ENCODE peak calls at places on chromosomes 16 and 17, in eight cellular contexts. One of them, this sample, is unnamed.

GRCh38 chr16:35506018-35506897 is 2046.8 kb downstream of the TP53TG3F start:
- DNase-seq in AG10803: no peak
- DNase-seq in endodermal cell: no peak
- DNase-seq in left ventricle myocardium inferior: no peak
- DNase-seq in ascending aorta: no peak
- DNase-seq in choroid plexus epithelial cell: no peak
- DNase-seq in heart right ventricle: no peak
- DNase-seq in GM23338: no peak
- DNase-seq in this sample: no peak

GRCh38 chr16:20624205-20624604 is 48.0 kb upstream of the ACSM2B start:
- DNase-seq in choroid plexus epithelial cell: no peak
- DNase-seq in GM23338: no peak
- DNase-seq in heart right ventricle: no peak
- DNase-seq in AG10803: no peak
- DNase-seq in ascending aorta: no peak
- DNase-seq in left ventricle myocardium inferior: no peak
- DNase-seq in endodermal cell: no peak
- DNase-seq in this sample: no peak

GRCh38 chr16:3608069-3608468 is 3.3 kb downstream of the SLX4 start:
- DNase-seq in GM23338: no peak
- DNase-seq in left ventricle myocardium inferior: no peak
- DNase-seq in AG10803: no peak
- DNase-seq in choroid plexus epithelial cell: no peak
- DNase-seq in heart right ventricle: no peak
- DNase-seq in endodermal cell: no peak
- DNase-seq in ascending aorta: no peak
- DNase-seq in this sample: no peak

GRCh38 chr17:27009087-27009486 is 284.8 kb upstream of the WSB1 start:
- DNase-seq in heart right ventricle: no peak
- DNase-seq in endodermal cell: no peak
- DNase-seq in choroid plexus epithelial cell: no peak
- DNase-seq in ascending aorta: no peak
- DNase-seq in left ventricle myocardium inferior: no peak
- DNase-seq in GM23338: no peak
- DNase-seq in AG10803: no peak
- DNase-seq in this sample: no peak

GRCh38 chr16:16991711-16992110 is 479.0 kb downstream of the XYLT1 start:
- DNase-seq in GM23338: peak
- DNase-seq in choroid plexus epithelial cell: no peak
- DNase-seq in endodermal cell: no peak
- DNase-seq in AG10803: no peak
- DNase-seq in heart right ventricle: no peak
- DNase-seq in ascending aorta: no peak
- DNase-seq in left ventricle myocardium inferior: no peak
- DNase-seq in this sample: no peak

GRCh38 chr16:15434425-15435215 is at the start of gene BMERB1:
- DNase-seq in heart right ventricle: peak
- DNase-seq in ascending aorta: peak
- DNase-seq in left ventricle myocardium inferior: peak
- DNase-seq in choroid plexus epithelial cell: peak
- DNase-seq in AG10803: peak
- DNase-seq in GM23338: peak
- DNase-seq in endodermal cell: peak
- DNase-seq in this sample: peak

GRCh38 chr17:17182601-17183136 is 23.5 kb downstream of the PLD6 start:
- DNase-seq in choroid plexus epithelial cell: no peak
- DNase-seq in ascending aorta: no peak
- DNase-seq in heart right ventricle: no peak
- DNase-seq in AG10803: no peak
- DNase-seq in GM23338: no peak
- DNase-seq in left ventricle myocardium inferior: no peak
- DNase-seq in endodermal cell: no peak
- DNase-seq in this sample: no peak

GRCh38 chr16:55433535-55433934 is 45.5 kb upstream of the MMP2 start:
- DNase-seq in AG10803: no peak
- DNase-seq in ascending aorta: no peak
- DNase-seq in heart right ventricle: no peak
- DNase-seq in endodermal cell: no peak
- DNase-seq in GM23338: no peak
- DNase-seq in choroid plexus epithelial cell: no peak
- DNase-seq in left ventricle myocardium inferior: no peak
- DNase-seq in this sample: no peak

GRCh38 chr16:48824271-48824670 is 214.3 kb upstream of the N4BP1 start:
- DNase-seq in endodermal cell: no peak
- DNase-seq in AG10803: no peak
- DNase-seq in GM23338: no peak
- DNase-seq in ascending aorta: no peak
- DNase-seq in left ventricle myocardium inferior: peak
- DNase-seq in heart right ventricle: no peak
- DNase-seq in choroid plexus epithelial cell: no peak
- DNase-seq in this sample: no peak

GRCh38 chr17:50699410-50699809 is 8.3 kb downstream of the ANKRD40 start:
- DNase-seq in ascending aorta: no peak
- DNase-seq in GM23338: no peak
- DNase-seq in choroid plexus epithelial cell: no peak
- DNase-seq in left ventricle myocardium inferior: no peak
- DNase-seq in endodermal cell: no peak
- DNase-seq in heart right ventricle: no peak
- DNase-seq in AG10803: no peak
- DNase-seq in this sample: no peak

GRCh38 chr16:46991729-46992704 is 18.5 kb upstream of the DNAJA2 start:
- DNase-seq in GM23338: no peak
- DNase-seq in ascending aorta: no peak
- DNase-seq in endodermal cell: no peak
- DNase-seq in choroid plexus epithelial cell: no peak
- DNase-seq in left ventricle myocardium inferior: no peak
- DNase-seq in heart right ventricle: no peak
- DNase-seq in AG10803: no peak
- DNase-seq in this sample: no peak

GRCh38 chr16:30407794-30408534 is 558 bp downstream of the ZNF771 start:
- DNase-seq in left ventricle myocardium inferior: no peak
- DNase-seq in GM23338: peak
- DNase-seq in endodermal cell: peak
- DNase-seq in heart right ventricle: no peak
- DNase-seq in AG10803: no peak
- DNase-seq in ascending aorta: no peak
- DNase-seq in choroid plexus epithelial cell: peak
- DNase-seq in this sample: no peak

GRCh38 chr17:65062168-65062915 is 5.8 kb upstream of the GNA13 start:
- DNase-seq in heart right ventricle: no peak
- DNase-seq in GM23338: peak
- DNase-seq in left ventricle myocardium inferior: no peak
- DNase-seq in ascending aorta: no peak
- DNase-seq in choroid plexus epithelial cell: no peak
- DNase-seq in endodermal cell: peak
- DNase-seq in AG10803: no peak
- DNase-seq in this sample: no peak

GRCh38 chr16:20385844-20386832 is 18.4 kb downstream of the PDILT start:
- DNase-seq in ascending aorta: no peak
- DNase-seq in choroid plexus epithelial cell: peak
- DNase-seq in endodermal cell: peak
- DNase-seq in GM23338: peak
- DNase-seq in AG10803: peak
- DNase-seq in heart right ventricle: peak
- DNase-seq in left ventricle myocardium inferior: peak
- DNase-seq in this sample: peak

GRCh38 chr17:65785109-65785508 is 223.7 kb upstream of the AXIN2 start:
- DNase-seq in AG10803: peak
- DNase-seq in ascending aorta: no peak
- DNase-seq in endodermal cell: no peak
- DNase-seq in left ventricle myocardium inferior: no peak
- DNase-seq in heart right ventricle: no peak
- DNase-seq in choroid plexus epithelial cell: peak
- DNase-seq in GM23338: no peak
- DNase-seq in this sample: peak

GRCh38 chr17:17609121-17609520 is 17.6 kb upstream of the PEMT start:
- DNase-seq in ascending aorta: no peak
- DNase-seq in choroid plexus epithelial cell: no peak
- DNase-seq in GM23338: peak
- DNase-seq in left ventricle myocardium inferior: no peak
- DNase-seq in endodermal cell: peak
- DNase-seq in heart right ventricle: no peak
- DNase-seq in AG10803: no peak
- DNase-seq in this sample: no peak

GRCh38 chr17:73198930-73199260 is 6.0 kb downstream of the COG1 start:
- DNase-seq in AG10803: no peak
- DNase-seq in GM23338: no peak
- DNase-seq in endodermal cell: no peak
- DNase-seq in left ventricle myocardium inferior: no peak
- DNase-seq in choroid plexus epithelial cell: no peak
- DNase-seq in ascending aorta: no peak
- DNase-seq in heart right ventricle: no peak
- DNase-seq in this sample: no peak

GRCh38 chr16:7171151-7171550 is 161.5 kb upstream of the RBFOX1 start:
- DNase-seq in endodermal cell: no peak
- DNase-seq in GM23338: no peak
- DNase-seq in choroid plexus epithelial cell: no peak
- DNase-seq in left ventricle myocardium inferior: no peak
- DNase-seq in heart right ventricle: no peak
- DNase-seq in ascending aorta: no peak
- DNase-seq in AG10803: no peak
- DNase-seq in this sample: no peak

GRCh38 chr17:147796-148740 is 10.7 kb downstream of the SCGB1C2 start:
- DNase-seq in ascending aorta: no peak
- DNase-seq in choroid plexus epithelial cell: no peak
- DNase-seq in GM23338: no peak
- DNase-seq in left ventricle myocardium inferior: peak
- DNase-seq in AG10803: no peak
- DNase-seq in endodermal cell: no peak
- DNase-seq in heart right ventricle: no peak
- DNase-seq in this sample: no peak

GRCh38 chr17:70332811-70333210 is 163.5 kb downstream of the KCNJ2 start:
- DNase-seq in GM23338: no peak
- DNase-seq in endodermal cell: no peak
- DNase-seq in choroid plexus epithelial cell: no peak
- DNase-seq in left ventricle myocardium inferior: no peak
- DNase-seq in heart right ventricle: no peak
- DNase-seq in AG10803: no peak
- DNase-seq in ascending aorta: no peak
- DNase-seq in this sample: no peak

GRCh38 chr16:50900391-50900942 is 158.6 kb downstream of the CYLD start:
- DNase-seq in GM23338: no peak
- DNase-seq in endodermal cell: no peak
- DNase-seq in heart right ventricle: no peak
- DNase-seq in ascending aorta: no peak
- DNase-seq in AG10803: no peak
- DNase-seq in left ventricle myocardium inferior: no peak
- DNase-seq in choroid plexus epithelial cell: no peak
- DNase-seq in this sample: no peak

GRCh38 chr16:4342866-4343744 is 8.0 kb downstream of the PAM16 start:
- DNase-seq in endodermal cell: no peak
- DNase-seq in heart right ventricle: no peak
- DNase-seq in choroid plexus epithelial cell: no peak
- DNase-seq in left ventricle myocardium inferior: no peak
- DNase-seq in ascending aorta: no peak
- DNase-seq in AG10803: no peak
- DNase-seq in GM23338: no peak
- DNase-seq in this sample: no peak

GRCh38 chr16:86387461-86388440 is 122.6 kb upstream of the FOXF1 start:
- DNase-seq in endodermal cell: no peak
- DNase-seq in choroid plexus epithelial cell: peak
- DNase-seq in heart right ventricle: no peak
- DNase-seq in left ventricle myocardium inferior: no peak
- DNase-seq in AG10803: peak
- DNase-seq in ascending aorta: no peak
- DNase-seq in GM23338: no peak
- DNase-seq in this sample: peak

GRCh38 chr16:75491876-75492275 is 3.4 kb downstream of the CHST6 start:
- DNase-seq in endodermal cell: peak
- DNase-seq in left ventricle myocardium inferior: no peak
- DNase-seq in ascending aorta: no peak
- DNase-seq in choroid plexus epithelial cell: no peak
- DNase-seq in GM23338: peak
- DNase-seq in heart right ventricle: no peak
- DNase-seq in AG10803: no peak
- DNase-seq in this sample: no peak

GRCh38 chr16:27377666-27378485 is 24.1 kb upstream of the IL21R start:
- DNase-seq in GM23338: no peak
- DNase-seq in ascending aorta: no peak
- DNase-seq in AG10803: no peak
- DNase-seq in choroid plexus epithelial cell: no peak
- DNase-seq in left ventricle myocardium inferior: no peak
- DNase-seq in endodermal cell: peak
- DNase-seq in heart right ventricle: no peak
- DNase-seq in this sample: no peak

DNA sequence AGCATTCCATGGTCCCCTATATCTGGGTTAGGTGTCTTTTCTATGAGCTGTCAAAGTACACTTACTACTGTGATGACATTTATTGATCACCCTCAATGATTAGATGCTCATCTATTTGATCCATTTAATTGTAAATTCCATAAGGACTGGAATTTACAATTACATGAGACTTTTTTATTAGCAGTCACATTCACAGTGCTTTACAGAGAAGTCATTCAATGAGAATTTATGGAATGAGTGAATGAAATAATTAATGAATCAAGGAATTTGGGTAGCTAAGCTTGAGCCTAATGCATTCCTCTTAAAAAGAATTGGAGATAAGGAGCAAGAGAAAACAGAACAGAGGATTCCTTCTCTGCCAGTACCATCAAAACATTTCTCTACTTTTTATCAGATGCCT is 1437.5 kb upstream of the CDH8 start:
- DNase-seq in endodermal cell: no peak
- DNase-seq in choroid plexus epithelial cell: peak
- DNase-seq in GM23338: no peak
- DNase-seq in heart right ventricle: no peak
- DNase-seq in left ventricle myocardium inferior: no peak
- DNase-seq in ascending aorta: no peak
- DNase-seq in AG10803: no peak
- DNase-seq in this sample: no peak
- H3K4me3 ChIP-seq in endodermal cell: no peak
- H3K4me3 ChIP-seq in choroid plexus epithelial cell: no peak
- H3K4me3 ChIP-seq in GM23338: no peak
- H3K4me3 ChIP-seq in heart right ventricle: no peak
- H3K4me3 ChIP-seq in left ventricle myocardium inferior: no peak
- H3K4me3 ChIP-seq in ascending aorta: no peak
- H3K4me3 ChIP-seq in AG10803: no peak
- H3K4me3 ChIP-seq in this sample: no peak

GRCh38 chr17:79304907-79305306 is 230.3 kb downstream of the ENGASE start:
- DNase-seq in AG10803: no peak
- DNase-seq in ascending aorta: no peak
- DNase-seq in heart right ventricle: no peak
- DNase-seq in endodermal cell: peak
- DNase-seq in choroid plexus epithelial cell: no peak
- DNase-seq in GM23338: peak
- DNase-seq in left ventricle myocardium inferior: no peak
- DNase-seq in this sample: no peak
- TF ChIP-seq CTCF in AG10803: no peak
- TF ChIP-seq CTCF in ascending aorta: no peak
- TF ChIP-seq CTCF in heart right ventricle: no peak
- TF ChIP-seq CTCF in endodermal cell: peak
- TF ChIP-seq CTCF in choroid plexus epithelial cell: no peak
- TF ChIP-seq CTCF in GM23338: peak
- TF ChIP-seq CTCF in left ventricle myocardium inferior: no peak
- TF ChIP-seq CTCF in this sample: no peak

GRCh38 chr17:68775338-68775737 is 174.2 kb upstream of the FAM20A start:
- DNase-seq in endodermal cell: no peak
- DNase-seq in ascending aorta: no peak
- DNase-seq in left ventricle myocardium inferior: no peak
- DNase-seq in GM23338: no peak
- DNase-seq in AG10803: peak
- DNase-seq in heart right ventricle: no peak
- DNase-seq in choroid plexus epithelial cell: peak
- DNase-seq in this sample: peak
- H3K4me3 ChIP-seq in endodermal cell: no peak
- H3K4me3 ChIP-seq in ascending aorta: no peak
- H3K4me3 ChIP-seq in left ventricle myocardium inferior: no peak
- H3K4me3 ChIP-seq in GM23338: no peak
- H3K4me3 ChIP-seq in AG10803: no peak
- H3K4me3 ChIP-seq in heart right ventricle: no peak
- H3K4me3 ChIP-seq in choroid plexus epithelial cell: no peak
- H3K4me3 ChIP-seq in this sample: no peak

GRCh38 chr17:43028221-43028861 is 3.3 kb downstream of the RND2 start:
- DNase-seq in choroid plexus epithelial cell: no peak
- DNase-seq in AG10803: no peak
- DNase-seq in endodermal cell: no peak
- DNase-seq in ascending aorta: no peak
- DNase-seq in left ventricle myocardium inferior: no peak
- DNase-seq in GM23338: no peak
- DNase-seq in heart right ventricle: no peak
- DNase-seq in this sample: no peak
- TF ChIP-seq CTCF in choroid plexus epithelial cell: no peak
- TF ChIP-seq CTCF in AG10803: no peak
- TF ChIP-seq CTCF in endodermal cell: no peak
- TF ChIP-seq CTCF in ascending aorta: no peak
- TF ChIP-seq CTCF in left ventricle myocardium inferior: no peak
- TF ChIP-seq CTCF in GM23338: no peak
- TF ChIP-seq CTCF in heart right ventricle: no peak
- TF ChIP-seq CTCF in this sample: no peak

This sample was measured in astrocyte of the spinal cord.